ENCODE peak calls at places on chromosomes 3 and 15, in nine cellular contexts. X, K, E, C, D, P, N, A and G are unnamed samples.

GRCh38 chr3:184039414-184039813 is 7.9 kb downstream of the HTR3D start:
- DNase-seq in E (peak), C (no peak), N (no peak), K (no peak), X (no peak), D (no peak), P (no peak), A (no peak), G (no peak)

GRCh38 chr15:42727740-42728355 is 9.1 kb downstream of the CDAN1 start:
- DNase-seq in D (peak), C (peak), A (no peak), P (no peak), X (no peak), K (no peak), N (no peak), E (no peak), G (no peak)

GRCh38 chr3:5233026-5233425 is 45.5 kb downstream of the EDEM1 start:
- DNase-seq in K (no peak), D (no peak), P (no peak), A (no peak), C (no peak), X (no peak), E (no peak), N (no peak), G (no peak)

GRCh38 chr3:27681249-27681748 is 40.8 kb downstream of the EOMES start:
- DNase-seq in E (peak), X (peak), D (no peak), P (peak), K (no peak), N (no peak), A (no peak), C (no peak), G (no peak)

GRCh38 chr15:38129531-38130199 is 123.0 kb upstream of the SPRED1 start:
- DNase-seq in N (no peak), P (peak), K (peak), X (peak), D (peak), C (peak), A (peak), E (peak), G (peak)

GRCh38 chr3:106965286-106965685 is 412.0 kb upstream of the CCDC54 start:
- DNase-seq in E (no peak), A (no peak), D (no peak), P (no peak), N (no peak), K (no peak), X (no peak), C (no peak), G (no peak)

GRCh38 chr3:50610181-50610971 is 1.2 kb downstream of the CISH start:
- DNase-seq in P (no peak), X (no peak), D (no peak), C (peak), A (peak), K (no peak), N (no peak), E (no peak), G (peak)

GRCh38 chr15:77753238-77753873 is 120.6 kb upstream of the LINGO1 start:
- DNase-seq in C (no peak), K (peak), E (peak), D (no peak), A (no peak), X (no peak), N (no peak), P (peak), G (no peak)

GRCh38 chr3:17552351-17552750 is 190.1 kb downstream of the TBC1D5 start:
- DNase-seq in X (no peak), E (no peak), C (no peak), P (no peak), A (no peak), N (no peak), K (no peak), D (no peak), G (no peak)

GRCh38 chr3:188832961-188833615 is 338.7 kb upstream of the TPRG1 start:
- DNase-seq in X (no peak), P (peak), C (no peak), K (no peak), D (no peak), E (no peak), A (no peak), N (no peak), G (no peak)

GRCh38 chr15:95286911-95287769 is 1043.4 kb upstream of the NR2F2 start:
- DNase-seq in D (no peak), K (no peak), E (no peak), P (no peak), C (no peak), X (no peak), N (no peak), A (no peak), G (no peak)

GRCh38 chr3:127610105-127610504 is 11.9 kb downstream of the MCM2 start:
- DNase-seq in C (no peak), N (no peak), E (peak), K (no peak), D (no peak), P (peak), X (no peak), A (no peak), G (no peak)

GRCh38 chr15:25091421-25092158 is 136.8 kb downstream of the SNRPN start:
- DNase-seq in C (no peak), D (no peak), X (no peak), K (no peak), P (no peak), N (no peak), E (no peak), A (no peak), G (no peak)

GRCh38 chr3:161607056-161607455 is 110.4 kb downstream of the OTOL1 start:
- DNase-seq in N (no peak), E (no peak), C (no peak), K (no peak), X (no peak), A (no peak), P (peak), D (no peak), G (no peak)

GRCh38 chr3:138974467-138974866 is 27.4 kb downstream of the FOXL2NB start:
- DNase-seq in P (peak), C (no peak), K (no peak), E (peak), D (no peak), N (no peak), X (no peak), A (no peak), G (no peak)

GRCh38 chr3:20143519-20143918 is 42.5 kb downstream of the SGO1 start:
- DNase-seq in X (no peak), E (no peak), D (no peak), A (no peak), K (no peak), P (no peak), N (no peak), C (no peak), G (no peak)

DNA sequence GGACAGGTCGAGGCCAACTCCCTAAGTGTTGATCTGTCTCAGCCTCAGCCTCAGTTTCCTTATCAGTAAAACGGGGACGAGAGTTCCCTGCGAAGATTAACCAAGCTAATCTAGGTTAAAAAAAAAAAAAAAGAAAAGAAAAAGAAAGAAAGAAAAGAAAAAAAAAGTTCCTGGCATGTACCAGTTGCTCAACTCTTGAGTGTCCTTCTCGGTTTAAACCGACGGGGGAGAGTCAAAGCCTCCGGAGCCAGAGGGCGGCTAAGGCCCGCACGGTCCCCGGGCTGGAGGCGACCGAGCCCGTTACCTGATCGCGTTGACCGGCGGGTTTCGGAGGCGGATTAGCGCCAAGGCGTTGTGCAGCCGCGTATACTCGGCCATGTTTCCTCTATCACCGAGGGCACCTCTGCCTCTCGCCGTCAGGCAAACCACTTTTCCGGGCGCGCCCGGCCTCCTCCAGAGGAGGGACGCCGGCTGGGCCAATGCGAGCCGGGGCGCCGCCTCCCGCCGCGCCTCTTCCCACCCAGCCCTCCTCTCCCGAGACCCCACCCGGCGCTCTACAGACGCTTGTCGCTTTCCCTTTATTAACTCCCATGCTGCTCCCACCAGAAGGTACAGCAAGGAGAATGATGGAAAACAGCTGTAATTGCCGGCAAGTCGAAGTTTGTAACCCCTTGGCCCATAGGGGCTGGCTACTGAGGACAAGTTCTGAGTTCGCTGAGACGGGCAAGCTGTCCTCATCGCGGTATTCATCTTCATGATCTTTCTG is at the start of gene EHHADH:
- DNase-seq in C (peak), P (peak), D (peak), E (peak), A (peak), N (peak), X (no peak), K (peak), G (peak)
- H3K4me3 ChIP-seq in C (peak), P (peak), D (peak), E (peak), A (peak), N (peak), X (peak), K (peak), G (peak)

GRCh38 chr3:194265505-194265892 is 85.6 kb downstream of the CPN2 start:
- DNase-seq in N (no peak), E (peak), C (peak), D (peak), K (peak), A (peak), P (peak), X (no peak), G (peak)
- H3K4me3 ChIP-seq in N (no peak), E (peak), C (no peak), D (no peak), K (no peak), A (no peak), P (no peak), X (no peak), G (no peak)

GRCh38 chr3:129618901-129619671 is 12.6 kb upstream of the PLXND1 start:
- DNase-seq in X (no peak), P (no peak), C (no peak), A (peak), D (no peak), N (no peak), K (no peak), E (no peak), G (peak)
- H3K4me3 ChIP-seq in X (no peak), P (no peak), C (no peak), A (no peak), D (no peak), N (no peak), K (no peak), E (no peak), G (no peak)

DNA sequence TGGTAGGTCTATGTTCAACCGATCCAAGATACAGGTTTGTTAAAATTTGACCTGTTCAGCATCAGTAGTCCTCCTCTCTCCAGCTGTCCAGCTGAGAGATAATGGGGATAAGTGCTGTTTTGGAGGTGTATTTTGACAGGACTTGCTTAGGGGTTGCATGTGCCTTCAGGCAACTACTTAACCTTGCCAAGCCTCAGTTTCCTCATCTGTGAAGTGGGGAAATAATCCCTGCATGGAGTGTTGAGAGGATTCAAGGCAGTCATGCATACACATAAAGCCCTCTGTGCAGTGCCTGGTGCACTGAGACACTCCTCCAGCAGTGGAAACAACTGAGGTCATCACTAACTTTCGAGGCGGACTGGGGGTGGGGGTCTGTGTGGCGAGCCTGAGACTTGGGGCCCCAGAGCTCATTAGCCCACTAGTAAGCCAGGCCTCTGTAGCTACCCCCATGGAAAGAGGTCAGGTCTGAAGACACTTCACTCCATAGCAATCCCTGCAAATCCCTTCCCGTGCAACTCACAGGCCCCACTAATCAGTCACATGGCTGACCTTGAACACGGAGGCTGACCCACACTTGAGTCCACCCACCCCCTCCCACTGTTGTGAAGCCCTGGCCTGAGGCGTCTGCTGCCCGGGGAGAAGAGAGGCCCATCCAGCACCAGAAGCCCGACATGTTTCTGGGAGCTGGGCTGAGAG is 25.9 kb upstream of the SLC6A6 start:
- DNase-seq in X (no peak), C (no peak), K (peak), P (no peak), D (no peak), A (no peak), N (no peak), E (no peak), G (no peak)
- H3K4me3 ChIP-seq in X (no peak), C (no peak), K (no peak), P (no peak), D (no peak), A (no peak), N (no peak), E (no peak), G (no peak)

GRCh38 chr3:157103280-157103679 is 56.7 kb downstream of the CCNL1 start:
- DNase-seq in N (no peak), X (no peak), A (no peak), D (no peak), P (no peak), C (no peak), K (no peak), E (no peak), G (no peak)
- H3K4me3 ChIP-seq in N (no peak), X (no peak), A (no peak), D (no peak), P (no peak), C (no peak), K (no peak), E (no peak), G (no peak)